ENCODE peak calls at places on chromosomes 13 and 19, in five cellular contexts. N, U, H, B and J are unnamed samples.

GRCh38 chr13:40233731-40234195 is 432.7 kb downstream of the FOXO1 start:
- DNase-seq in U (no peak), N (no peak), B (no peak), H (peak), J (no peak)

GRCh38 chr19:13841339-13842293 is 35.3 kb upstream of the NANOS3 start:
- DNase-seq in B (no peak), U (no peak), H (no peak), N (peak), J (peak)

GRCh38 chr13:49326222-49326917 is 78.6 kb downstream of the CDADC1 start:
- DNase-seq in H (no peak), U (no peak), N (no peak), B (no peak), J (no peak)

GRCh38 chr13:73608731-73609485 is 525.3 kb downstream of the KLF12 start:
- DNase-seq in U (no peak), N (no peak), B (no peak), H (no peak), J (peak)

GRCh38 chr19:16327911-16328823 is 3.5 kb downstream of the KLF2 start:
- DNase-seq in H (peak), U (peak), B (peak), N (peak), J (peak)

GRCh38 chr19:19444694-19445155 is 39.2 kb downstream of the GATAD2A start:
- DNase-seq in H (peak), B (no peak), U (no peak), N (no peak), J (no peak)

GRCh38 chr13:45879666-45880065 is 28.1 kb upstream of the SIAH3 start:
- DNase-seq in U (no peak), B (no peak), H (peak), N (no peak), J (no peak)

GRCh38 chr19:47598407-47599349 is 10.3 kb upstream of the BICRA start:
- DNase-seq in N (peak), B (no peak), H (peak), U (peak), J (peak)

GRCh38 chr19:17337675-17338439 is 504 bp downstream of the GTPBP3 start:
- DNase-seq in H (peak), B (no peak), N (no peak), U (no peak), J (no peak)